ENCODE peak calls at places on chromosomes 4 and X, in eight cellular contexts. C is H1, D is HCT116, L is endothelial cell of umbilical vein, Z is A549, A is HepG2, X is K562, B is GM12878. O is an unnamed sample.

GRCh38 chr4:154390324-154390723 is 101.3 kb downstream of the DCHS2 start:
- DNase-seq in C (no peak), D (no peak), L (no peak), Z (no peak), A (no peak), X (no peak), B (no peak), O (no peak)

GRCh38 chr4:34972189-34972588 is 1272.1 kb downstream of the ARAP2 start:
- DNase-seq in C (no peak), D (no peak), L (no peak), Z (no peak), A (no peak), X (no peak), B (no peak), O (no peak)

GRCh38 chr4:38693531-38693930 is 29.5 kb downstream of the KLF3 start:
- DNase-seq in C (no peak), D (no peak), L (no peak), Z (no peak), A (no peak), X (no peak), B (no peak), O (no peak)

GRCh38 chr4:170589597-170590191 is 499.9 kb upstream of the AADAT start:
- DNase-seq in C (no peak), D (peak; percentile 51), L (no peak), Z (peak; percentile 9), A (peak; percentile 36), X (no peak), B (peak; percentile 37), O (peak; percentile 39)

GRCh38 chrX:153628129-153628528 is 18.9 kb upstream of the DUSP9 start:
- DNase-seq in C (no peak), D (no peak), L (no peak), Z (no peak), A (no peak), X (no peak), B (no peak), O (no peak)

GRCh38 chr4:73944061-73944875 is 37.6 kb downstream of the PF4 start:
- DNase-seq in C (peak; percentile 66), D (no peak), L (peak; percentile 24), Z (peak; percentile 2), A (no peak), X (no peak), B (no peak), O (no peak)

GRCh38 chr4:182126096-182126495 is 117.1 kb upstream of the TENM3 start:
- DNase-seq in C (no peak), D (peak; percentile 2), L (no peak), Z (no peak), A (no peak), X (no peak), B (no peak), O (no peak)

GRCh38 chrX:109537324-109537665 is 651 bp downstream of the NXT2 start:
- DNase-seq in C (no peak), D (no peak), L (no peak), Z (no peak), A (peak; percentile 61), X (no peak), B (no peak), O (peak; percentile 69)

GRCh38 chrX:6067600-6067999 is 161.1 kb downstream of the NLGN4X start:
- DNase-seq in C (no peak), D (no peak), L (no peak), Z (no peak), A (no peak), X (no peak), B (no peak), O (no peak)

GRCh38 chr4:113397114-113397701 is 347.8 kb downstream of the ANK2 start:
- DNase-seq in C (no peak), D (no peak), L (peak; percentile 73), Z (no peak), A (no peak), X (no peak), B (no peak), O (no peak)

GRCh38 chr4:1792832-1793495 is at the start of gene FGFR3:
- DNase-seq in C (peak; percentile 83), D (no peak), L (no peak), Z (peak; percentile 54), A (peak; percentile 48), X (peak; percentile 98), B (no peak), O (peak; percentile 51)

GRCh38 chrX:132561483-132561882 is 72.6 kb upstream of the MBNL3 start:
- DNase-seq in C (no peak), D (no peak), L (no peak), Z (no peak), A (peak; percentile 48), X (no peak), B (no peak), O (peak; percentile 3)

GRCh38 chrX:97397371-97397770 is 513.7 kb downstream of the RPA4 start:
- DNase-seq in C (no peak), D (no peak), L (no peak), Z (no peak), A (no peak), X (no peak), B (no peak), O (no peak)

GRCh38 chr4:18021470-18021719 is 160 bp downstream of the LCORL start:
- DNase-seq in C (no peak), D (no peak), L (no peak), Z (no peak), A (no peak), X (no peak), B (no peak), O (no peak)

GRCh38 chrX:13147758-13148157 is 103.3 kb upstream of the FAM9C start:
- DNase-seq in C (no peak), D (no peak), L (peak; percentile 58), Z (no peak), A (no peak), X (no peak), B (no peak), O (no peak)

DNA sequence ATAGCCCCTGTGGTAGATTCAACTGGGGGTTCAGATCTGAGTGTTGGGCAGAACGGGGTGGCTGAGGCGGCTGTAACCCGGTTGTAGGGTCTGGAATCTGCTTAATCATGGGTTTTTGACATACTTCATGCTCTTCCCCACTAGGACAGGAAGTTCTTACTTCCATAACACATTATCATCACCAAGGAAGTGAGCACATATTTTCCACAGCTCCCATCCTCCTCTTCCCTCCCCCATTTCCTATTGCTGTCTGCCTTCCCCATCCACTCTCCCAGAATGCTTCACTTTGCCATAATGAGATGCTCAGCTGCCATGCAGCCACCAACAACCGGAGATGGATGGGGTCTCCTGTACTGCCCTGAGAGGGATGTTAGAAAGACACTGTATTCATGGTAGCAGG is 6.4 kb upstream of the DCUN1D4 start:
- DNase-seq in C (no peak), D (no peak), L (no peak), Z (no peak), A (no peak), X (no peak), B (no peak), O (no peak)
- TF ChIP-seq MAX in C (no peak), D (no peak), L (no peak), Z (no peak), A (no peak), X (no peak), B (no peak), O (no peak)

GRCh38 chrX:37871626-37872302 is 24.4 kb upstream of the DYNLT3 start:
- DNase-seq in C (no peak), D (peak; percentile 12), L (peak; percentile 46), Z (peak; percentile 69), A (no peak), X (peak; percentile 29), B (no peak), O (peak; percentile 64)
- H3K4me3 ChIP-seq in C (no peak overlapping the region), D (no peak overlapping the region), L (no peak overlapping the region), Z (no peak overlapping the region), A (no peak overlapping the region), X (no peak overlapping the region), B (no peak overlapping the region), O (no peak overlapping the region)

GRCh38 chr4:112348488-112349158 is 51.5 kb downstream of the ALPK1 start:
- DNase-seq in C (peak; percentile 63), D (peak; percentile 32), L (peak; percentile 12), Z (peak; percentile 17), A (peak; percentile 65), X (peak; percentile 14), B (no peak), O (peak; percentile 32)
- TF ChIP-seq CTCF in C (peak; percentile 64), D (peak; percentile 31), L (no peak), Z (no peak), A (peak; percentile 67), X (peak; percentile 48), B (no peak), O (no peak)

GRCh38 chr4:53711916-53712315 is 120.6 kb upstream of the LNX1 start:
- DNase-seq in C (no peak), D (no peak), L (no peak), Z (no peak), A (no peak), X (no peak), B (no peak), O (no peak)
- TF ChIP-seq MAX in C (no peak), D (no peak), L (no peak), Z (no peak), A (no peak), X (no peak), B (no peak), O (no peak)

GRCh38 chrX:130091976-130092522 is 18.2 kb downstream of the ELF4 start:
- DNase-seq in C (no peak), D (no peak), L (peak; percentile 47), Z (no peak), A (peak; percentile 66), X (peak; percentile 73), B (peak; percentile 81), O (peak; percentile 90)
- H3K4me3 ChIP-seq in C (no peak overlapping the region), D (no peak overlapping the region), L (no peak overlapping the region), Z (no peak overlapping the region), A (peak overlapping the region; percentile 62), X (no peak overlapping the region), B (peak overlapping the region; percentile 64), O (no peak overlapping the region)

GRCh38 chr4:66964467-66964866 is 580.8 kb downstream of the CENPC start:
- DNase-seq in C (no peak), D (no peak), L (no peak), Z (no peak), A (no peak), X (no peak), B (no peak), O (no peak)
- TF ChIP-seq CTCF in C (no peak), D (no peak), L (no peak), Z (no peak), A (no peak), X (no peak), B (no peak), O (no peak)

O was measured in NB4.